ENCODE peak calls at places on chromosome 15, in ten cellular contexts. A is Calu3, V is natural killer cell, O is IMR-90, I is pancreas, K is RWPE1, L is HCT116, R is right atrium auricular region, C is neural crest cell, H is psoas muscle. T is an unnamed sample.

GRCh38 chr15:58622877-58623276 is 126.6 kb downstream of the ADAM10 start:
- DNase-seq in R (no peak), K (no peak), I (no peak), V (no peak), H (no peak), L (no peak), A (no peak), O (no peak), C (no peak), T (no peak)

GRCh38 chr15:90364251-90364650 is 12.2 kb downstream of the ZNF774 start:
- DNase-seq in C (no peak), L (no peak), A (no peak), V (no peak), K (peak), O (peak), H (no peak), R (no peak), I (no peak), T (peak)

GRCh38 chr15:38414351-38414750 is 39.6 kb upstream of the FAM98B start:
- DNase-seq in R (no peak), A (peak), C (peak), H (peak), O (peak), I (no peak), V (no peak), K (peak), L (peak), T (peak)

GRCh38 chr15:66723826-66724731 is 22.0 kb downstream of the SMAD6 start:
- DNase-seq in L (peak), C (no peak), K (no peak), O (peak), A (no peak), H (no peak), R (no peak), V (no peak), I (no peak), T (no peak)

GRCh38 chr15:29540479-29540878 is 270.9 kb upstream of the NSMCE3 start:
- DNase-seq in V (no peak), A (no peak), O (no peak), C (no peak), I (no peak), L (no peak), R (no peak), H (no peak), K (no peak), T (no peak)

GRCh38 chr15:70936326-70936725 is 43.7 kb downstream of the LRRC49 start:
- DNase-seq in V (no peak), A (no peak), C (no peak), O (peak), K (no peak), R (no peak), H (no peak), L (no peak), I (no peak), T (no peak)

GRCh38 chr15:73818308-73818985 is 54.9 kb upstream of the TBC1D21 start:
- DNase-seq in K (no peak), I (no peak), C (no peak), O (no peak), R (no peak), L (no peak), A (no peak), V (no peak), H (no peak), T (no peak)

GRCh38 chr15:23910030-23910429 is 222.9 kb upstream of the NDN start:
- DNase-seq in A (no peak), O (no peak), V (no peak), I (no peak), H (no peak), L (no peak), R (no peak), C (no peak), K (no peak), T (no peak)

GRCh38 chr15:79812536-79812935 is 84.3 kb downstream of the MTHFS start:
- DNase-seq in O (no peak), A (no peak), K (no peak), R (no peak), C (no peak), H (no peak), V (no peak), L (no peak), I (no peak), T (peak)
- TF ChIP-seq CTCF in O (no peak), A (no peak), K (no peak), R (no peak), C (no peak), H (no peak), V (no peak), L (no peak), I (no peak), T (no peak)

DNA sequence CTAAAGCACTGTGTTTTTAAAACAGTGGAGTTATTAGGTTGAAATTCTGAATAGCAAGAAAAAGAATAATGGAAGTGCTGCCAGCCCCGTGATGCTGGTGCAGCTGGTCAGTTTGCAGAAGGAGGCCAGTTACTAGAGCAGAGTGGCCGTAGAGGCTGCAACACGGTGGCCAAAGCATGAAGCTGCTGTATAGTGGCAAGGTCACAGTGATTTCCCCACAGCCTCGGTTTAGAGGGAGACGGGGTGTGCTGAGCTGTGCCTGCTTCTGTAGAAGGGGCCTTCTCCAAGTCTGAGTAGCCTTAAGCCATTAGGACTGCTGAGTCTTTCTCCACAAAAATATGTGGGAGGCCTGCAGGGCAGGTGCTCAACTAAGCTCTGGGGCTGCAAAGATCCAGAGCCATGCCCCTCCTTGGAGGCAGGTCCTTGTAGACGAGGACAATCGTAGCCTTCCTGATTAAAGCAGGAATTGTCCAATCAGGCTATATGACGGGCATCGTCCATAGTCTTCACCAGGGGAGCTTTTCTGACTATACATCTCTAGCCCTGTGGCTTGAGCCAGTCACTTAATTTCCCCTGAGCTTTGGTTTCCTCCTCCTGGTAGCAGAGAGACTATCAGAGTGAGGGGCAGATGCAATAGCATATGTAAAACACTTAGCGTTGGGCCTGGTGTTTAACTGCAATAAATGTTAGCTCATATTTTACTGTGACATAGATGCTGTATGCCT is 151.6 kb downstream of the PGPEP1L start:
- DNase-seq in K (no peak), I (no peak), C (no peak), O (no peak), R (no peak), A (no peak), V (no peak), H (no peak), L (no peak), T (no peak)
- TF ChIP-seq CTCF in K (no peak), I (no peak), C (no peak), O (no peak), R (no peak), A (no peak), V (no peak), H (no peak), L (no peak), T (no peak)

GRCh38 chr15:44427756-44428724 is 611 bp downstream of the CTDSPL2 start:
- DNase-seq in V (no peak), K (peak), C (no peak), H (no peak), I (no peak), A (peak), R (no peak), L (peak), O (peak), T (peak)
- TF ChIP-seq CTCF in V (no peak), K (no peak), C (peak), H (no peak), I (no peak), A (no peak), R (no peak), L (peak), O (no peak), T (no peak)

DNA sequence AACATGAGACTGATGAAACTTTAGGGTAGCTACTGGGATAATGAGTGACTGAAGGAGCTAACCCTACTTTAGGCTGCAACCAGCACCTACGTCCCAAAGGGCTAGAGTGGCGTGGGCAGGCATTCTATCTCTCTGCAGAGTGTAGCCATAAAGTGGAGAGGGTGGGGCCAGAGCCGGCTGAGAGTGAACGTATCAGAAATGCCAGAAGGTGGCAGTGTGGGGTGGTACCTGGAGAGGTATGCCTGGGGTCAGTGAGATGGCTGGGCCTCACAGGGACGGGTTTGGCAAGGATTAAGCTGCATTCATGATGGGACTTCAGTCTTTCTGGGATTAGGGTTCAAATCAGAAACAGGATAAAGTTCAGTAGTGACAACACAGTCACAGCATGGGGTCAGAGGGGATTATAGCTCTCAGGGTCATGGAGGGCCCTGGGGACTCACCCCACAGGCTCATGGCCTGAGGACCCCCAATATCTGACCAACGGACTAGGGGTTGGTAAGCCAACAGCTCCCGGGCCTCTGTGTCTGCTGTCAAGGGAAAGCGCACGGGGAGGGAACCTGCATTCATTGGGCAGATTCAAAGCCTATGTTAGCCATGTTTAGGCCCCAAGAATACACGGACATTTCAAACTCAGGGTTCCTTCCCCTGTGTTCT is 86.5 kb upstream of the FOXB1 start:
- DNase-seq in O (peak), H (peak), C (peak), I (peak), A (peak), L (peak), R (no peak), K (peak), V (peak), T (peak)
- TF ChIP-seq CTCF in O (peak), H (peak), C (peak), I (peak), A (peak), L (peak), R (no peak), K (peak), V (peak), T (peak)

GRCh38 chr15:39939487-39940452 is 5.9 kb downstream of the EIF2AK4 start:
- DNase-seq in H (no peak), O (no peak), R (no peak), L (no peak), A (no peak), C (no peak), I (no peak), K (no peak), V (no peak), T (no peak)

GRCh38 chr15:39934415-39935044 is 615 bp downstream of the EIF2AK4 start:
- DNase-seq in K (peak), R (no peak), O (no peak), A (no peak), L (no peak), H (no peak), C (peak), I (no peak), V (no peak), T (no peak)

GRCh38 chr15:39935241-39935640 is 1.3 kb downstream of the EIF2AK4 start:
- DNase-seq in I (no peak), H (no peak), R (no peak), O (no peak), K (no peak), V (no peak), C (no peak), L (no peak), A (no peak), T (peak)

GRCh38 chr15:39936187-39936586 is 2.3 kb downstream of the EIF2AK4 start:
- DNase-seq in H (no peak), O (peak), I (no peak), A (no peak), C (no peak), K (peak), V (no peak), R (no peak), L (no peak), T (peak)

DNA sequence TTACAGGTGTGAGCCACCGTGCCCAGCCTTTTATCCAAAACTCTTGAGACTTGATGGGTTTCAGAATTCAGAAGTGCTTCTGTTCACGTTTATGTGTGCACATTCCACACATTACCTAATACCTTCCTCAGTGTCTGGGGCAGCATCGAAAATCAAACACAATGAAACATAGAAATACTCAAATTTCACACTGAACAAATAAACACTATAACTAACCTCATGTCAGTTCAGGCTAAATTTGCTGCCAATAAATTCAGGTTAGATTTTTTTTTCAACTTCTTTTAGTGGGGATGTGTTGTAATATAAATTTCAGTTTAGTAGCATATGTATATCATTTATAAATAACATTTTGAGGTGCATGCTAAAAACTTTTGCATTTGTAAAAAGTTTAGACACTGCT is 2.8 kb downstream of the EIF2AK4 start:
- DNase-seq in L (no peak), K (no peak), I (no peak), R (no peak), V (no peak), C (no peak), A (no peak), O (no peak), H (no peak), T (peak)
- TF ChIP-seq CTCF in L (no peak), K (no peak), I (no peak), R (no peak), V (no peak), C (no peak), A (no peak), O (no peak), H (no peak), T (no peak)

GRCh38 chr15:59632714-59633113 is 21.1 kb downstream of the GCNT3 start:
- DNase-seq in C (peak), H (no peak), V (no peak), R (no peak), L (no peak), O (no peak), I (no peak), K (no peak), A (peak), T (peak)
- TF ChIP-seq CTCF in C (peak), H (no peak), V (no peak), R (no peak), L (peak), O (peak), I (no peak), K (no peak), A (peak), T (peak)

DNA sequence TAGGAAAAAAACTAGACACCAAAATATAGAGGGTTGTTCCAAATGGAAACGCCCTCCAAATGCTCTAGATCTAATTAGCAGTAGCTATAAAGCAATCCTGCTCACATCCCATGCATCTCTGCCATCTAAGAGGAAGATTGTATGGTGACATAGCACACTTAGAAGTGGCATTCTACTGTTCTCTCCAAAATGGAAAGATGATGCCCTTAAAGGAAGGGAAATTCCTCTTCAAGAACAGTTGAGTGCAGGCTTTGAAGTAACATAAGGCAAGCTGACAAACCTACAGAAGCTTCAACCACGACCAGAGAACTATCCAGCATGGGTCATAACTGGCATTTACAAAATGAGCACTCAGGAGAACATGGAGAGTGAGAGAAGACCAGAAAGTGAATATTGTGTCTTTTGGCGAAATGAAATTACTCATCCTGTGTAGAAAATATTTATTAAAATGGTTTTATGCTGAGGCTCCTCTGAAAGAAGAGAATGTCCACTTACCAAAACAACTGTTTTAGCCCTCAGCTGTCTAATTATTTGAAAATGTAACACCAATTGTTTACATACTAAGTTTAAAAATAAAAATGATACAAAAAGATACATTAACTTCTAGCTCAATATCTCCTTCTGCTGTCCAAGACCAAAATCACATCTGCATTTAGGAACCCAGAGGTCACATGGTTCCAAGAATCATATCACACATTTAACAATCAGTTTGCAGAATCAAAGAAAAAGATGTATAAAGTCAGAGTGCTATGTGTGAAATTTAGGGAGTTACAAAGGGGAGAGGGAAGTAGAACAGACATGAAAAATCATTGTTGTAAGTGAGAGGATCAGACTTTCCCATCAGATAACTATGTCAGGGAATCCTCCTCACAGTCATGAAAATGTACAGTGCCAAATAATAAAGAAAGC is 216.9 kb downstream of the ATP8B4 start:
- DNase-seq in R (no peak), O (peak), C (no peak), I (no peak), V (no peak), A (no peak), H (no peak), L (no peak), K (no peak), T (peak)
- TF ChIP-seq CTCF in R (no peak), O (peak), C (no peak), I (no peak), V (no peak), A (no peak), H (peak), L (no peak), K (peak), T (peak)